ENCODE peak calls at places on chromosomes 7 and 10, in seven cellular contexts. M is lower lobe of right lung; P is AG04450; H is astrocyte; B is transverse colon; U is CD8-positive, alpha-beta T cell; O is naive thymus-derived CD4-positive, alpha-beta T cell. Y is an unnamed sample.

GRCh38 chr7:41256186-41256945 is 446.5 kb downstream of the INHBA start:
- DNase-seq in M (no peak), P (no peak), H (peak), B (no peak), U (no peak), O (no peak), Y (no peak)

GRCh38 chr10:7027237-7027912 is 383.5 kb downstream of the SFMBT2 start:
- DNase-seq in M (no peak), P (no peak), H (no peak), B (no peak), U (no peak), O (no peak), Y (no peak)

GRCh38 chr7:108094933-108095710 is 35.0 kb downstream of the LAMB4 start:
- DNase-seq in M (no peak), P (no peak), H (peak), B (peak), U (no peak), O (no peak), Y (no peak)

GRCh38 chr10:63539377-63539776 is 18.2 kb downstream of the REEP3 start:
- DNase-seq in M (no peak), P (no peak), H (no peak), B (no peak), U (no peak), O (no peak), Y (no peak)

GRCh38 chr7:66333443-66333842 is 128.3 kb downstream of the TPST1 start:
- DNase-seq in M (no peak), P (no peak), H (no peak), B (no peak), U (no peak), O (no peak), Y (no peak)

GRCh38 chr10:1368772-1369171 is 312.6 kb downstream of the WDR37 start:
- DNase-seq in M (no peak), P (no peak), H (no peak), B (peak), U (no peak), O (no peak), Y (no peak)

GRCh38 chr7:54354436-54354835 is 187.7 kb upstream of the VSTM2A start:
- DNase-seq in M (no peak), P (no peak), H (no peak), B (no peak), U (no peak), O (no peak), Y (no peak)

GRCh38 chr7:103106336-103107070 is 31.6 kb downstream of the ARMC10 start:
- DNase-seq in M (no peak), P (no peak), H (peak), B (no peak), U (no peak), O (no peak), Y (no peak)

GRCh38 chr10:91215384-91215783 is 5.1 kb upstream of the PCGF5 start:
- DNase-seq in M (no peak), P (no peak), H (no peak), B (no peak), U (no peak), O (no peak), Y (no peak)

GRCh38 chr10:71773221-71773971 is at the start of gene VSIR:
- DNase-seq in M (peak), P (peak), H (peak), B (peak), U (peak), O (peak), Y (peak)

GRCh38 chr7:137667633-137668387 is 179.0 kb downstream of the DGKI start:
- DNase-seq in M (no peak), P (peak), H (peak), B (no peak), U (no peak), O (no peak), Y (no peak)

GRCh38 chr7:15625456-15625855 is 61.0 kb downstream of the MEOX2 start:
- DNase-seq in M (no peak), P (no peak), H (no peak), B (no peak), U (no peak), O (no peak), Y (no peak)

GRCh38 chr10:3195706-3196105 is 23.1 kb upstream of the PITRM1 start:
- DNase-seq in M (no peak), P (no peak), H (no peak), B (no peak), U (no peak), O (no peak), Y (no peak)

GRCh38 chr10:72257051-72257892 is 16.5 kb upstream of the DDIT4 start:
- DNase-seq in M (no peak), P (no peak), H (no peak), B (peak), U (no peak), O (no peak), Y (no peak)

GRCh38 chr7:128266891-128267839 is 26.1 kb downstream of the LEP start:
- DNase-seq in M (no peak), P (no peak), H (peak), B (peak), U (no peak), O (no peak), Y (no peak)

GRCh38 chr10:70603439-70603778 is 868 bp upstream of the PRF1 start:
- DNase-seq in M (no peak), P (no peak), H (no peak), B (no peak), U (peak), O (no peak), Y (no peak)

GRCh38 chr10:102341038-102341688 is 54.3 kb upstream of the NFKB2 start:
- DNase-seq in M (no peak), P (no peak), H (no peak), B (no peak), U (no peak), O (no peak), Y (no peak)

GRCh38 chr10:61078542-61078941 is 134.6 kb upstream of the RHOBTB1 start:
- DNase-seq in M (no peak), P (no peak), H (no peak), B (no peak), U (no peak), O (no peak), Y (no peak)

DNA sequence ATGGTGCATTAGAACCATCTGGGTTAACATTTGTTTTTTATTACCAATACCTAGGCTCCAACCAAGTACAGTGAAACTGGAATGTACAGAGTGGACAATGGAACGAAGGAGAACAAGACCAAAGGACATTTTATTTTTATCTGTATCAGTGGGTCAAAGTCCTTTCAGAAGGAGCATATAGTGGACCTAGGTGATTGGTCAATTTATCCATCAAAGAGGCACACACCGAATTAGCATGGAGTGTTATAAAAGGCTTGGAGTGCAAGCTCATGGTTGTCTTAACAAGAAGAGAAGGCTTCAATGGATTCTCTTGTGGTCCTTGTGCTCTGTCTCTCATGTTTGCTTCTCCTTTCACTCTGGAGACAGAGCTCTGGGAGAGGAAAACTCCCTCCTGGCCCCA is at the start of gene CYP2C9:
- DNase-seq in M (no peak), P (no peak), H (no peak), B (no peak), U (no peak), O (no peak), Y (no peak)
- H3K27ac ChIP-seq in M (no peak), P (no peak), H (no peak), B (no peak), U (no peak), O (no peak), Y (no peak)

DNA sequence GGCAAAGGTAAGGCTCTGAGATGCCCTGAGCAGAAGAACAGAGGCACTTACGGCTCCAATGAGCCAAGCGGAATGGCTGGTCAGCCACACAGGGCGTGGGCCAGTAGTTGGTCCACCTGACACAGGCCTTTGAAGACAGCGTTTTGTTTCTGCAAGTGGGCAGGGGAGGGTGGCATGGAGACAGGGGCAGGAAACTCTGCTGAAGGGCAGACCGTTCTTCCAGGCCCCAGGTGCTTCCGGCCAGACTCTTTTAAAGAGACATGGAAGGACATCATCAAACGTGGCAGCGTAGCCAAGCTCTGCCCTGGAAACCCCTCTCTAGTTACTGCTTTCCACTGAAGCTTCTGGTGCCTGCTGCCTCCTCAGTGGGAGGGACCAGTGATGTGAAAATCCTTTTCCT is 77.5 kb upstream of the KMT2E start:
- DNase-seq in M (no peak), P (no peak), H (no peak), B (no peak), U (no peak), O (no peak), Y (no peak)
- H3K27ac ChIP-seq in M (no peak), P (peak), H (no peak), B (no peak), U (no peak), O (no peak), Y (no peak)

GRCh38 chr7:7641129-7641663 is 644 bp downstream of the UMAD1 start:
- DNase-seq in M (no peak), P (no peak), H (no peak), B (peak), U (no peak), O (no peak), Y (no peak)

GRCh38 chr7:7639847-7640220 is 718 bp upstream of the UMAD1 start:
- DNase-seq in M (no peak), P (no peak), H (peak), B (peak), U (peak), O (peak), Y (peak)

GRCh38 chr7:7642081-7642480 is 1.5 kb downstream of the UMAD1 start:
- DNase-seq in M (no peak), P (no peak), H (no peak), B (peak), U (no peak), O (no peak), Y (no peak)

GRCh38 chr7:7640221-7641128 is at the start of gene UMAD1:
- DNase-seq in M (peak), P (peak), H (peak), B (peak), U (peak), O (peak), Y (peak)

DNA sequence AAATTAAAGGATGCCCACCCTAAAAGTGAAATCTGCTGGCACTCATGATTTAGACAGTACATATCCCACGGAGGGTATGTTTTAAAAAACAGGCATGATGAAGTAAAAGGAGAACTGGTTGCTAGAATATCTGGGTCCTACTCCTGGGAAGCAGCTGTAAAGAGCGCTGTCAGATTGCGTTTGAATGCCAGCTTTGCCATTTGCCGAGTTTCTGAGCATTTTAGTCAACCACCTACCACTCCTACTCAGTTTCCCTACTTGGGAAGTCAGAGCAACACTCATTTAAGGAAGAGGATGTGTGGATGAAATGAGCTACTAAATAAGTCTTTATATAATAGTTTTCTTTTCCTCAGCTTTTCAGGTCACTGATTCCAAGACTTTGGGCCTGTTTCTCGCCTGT is 1.1 kb upstream of the UMAD1 start:
- DNase-seq in M (no peak), P (no peak), H (peak), B (no peak), U (no peak), O (no peak), Y (no peak)
- H3K27ac ChIP-seq in M (peak), P (no peak), H (peak), B (peak), U (peak), O (peak), Y (peak)

GRCh38 chr10:31939797-31940708 is 11.4 kb upstream of the ARHGAP12 start:
- DNase-seq in M (no peak), P (no peak), H (no peak), B (no peak), U (no peak), O (no peak), Y (no peak)
- H3K27ac ChIP-seq in M (peak), P (no peak), H (peak), B (no peak), U (no peak), O (no peak), Y (no peak)

GRCh38 chr10:11005626-11006427 is 11.8 kb upstream of the CELF2 start:
- DNase-seq in M (no peak), P (no peak), H (no peak), B (no peak), U (no peak), O (no peak), Y (no peak)
- H3K27ac ChIP-seq in M (peak), P (no peak), H (no peak), B (peak), U (no peak), O (no peak), Y (no peak)

GRCh38 chr7:106465704-106466468 is 181.1 kb upstream of the NAMPT start:
- DNase-seq in M (no peak), P (no peak), H (no peak), B (no peak), U (no peak), O (no peak), Y (no peak)

GRCh38 chr7:106464169-106464568 is 179.4 kb upstream of the NAMPT start:
- DNase-seq in M (no peak), P (no peak), H (no peak), B (no peak), U (no peak), O (no peak), Y (no peak)

GRCh38 chr7:106462914-106463482 is 178.2 kb upstream of the NAMPT start:
- DNase-seq in M (no peak), P (no peak), H (no peak), B (no peak), U (no peak), O (no peak), Y (no peak)

GRCh38 chr7:106464651-106465050 is 179.9 kb upstream of the NAMPT start:
- DNase-seq in M (no peak), P (no peak), H (no peak), B (no peak), U (no peak), O (no peak), Y (no peak)

DNA sequence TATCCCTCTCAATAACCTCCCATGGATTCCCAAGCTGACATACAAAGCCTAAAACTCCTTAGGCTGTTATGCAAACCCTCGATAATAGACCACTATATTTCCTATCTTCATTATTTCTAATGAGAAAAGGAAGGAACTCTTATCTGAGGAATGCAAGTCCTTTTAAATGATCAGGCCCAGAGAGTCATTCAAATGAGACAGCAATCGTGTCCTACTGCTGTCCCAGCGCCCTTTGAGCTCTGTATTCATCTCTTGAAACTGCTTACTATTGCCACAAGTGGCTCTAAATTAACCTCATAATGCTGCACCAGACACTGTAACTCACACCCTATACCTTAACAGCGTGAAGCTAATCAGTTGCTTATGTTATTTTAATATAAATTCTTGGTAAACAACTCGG is 182.1 kb upstream of the NAMPT start:
- DNase-seq in M (no peak), P (no peak), H (no peak), B (no peak), U (no peak), O (no peak), Y (no peak)
- H3K27ac ChIP-seq in M (no peak), P (no peak), H (no peak), B (no peak), U (no peak), O (no peak), Y (no peak)

GRCh38 chr10:127410030-127410429 is 139.1 kb upstream of the NPS start:
- DNase-seq in M (no peak), P (no peak), H (no peak), B (no peak), U (no peak), O (no peak), Y (no peak)

GRCh38 chr10:127411062-127411461 is 138.0 kb upstream of the NPS start:
- DNase-seq in M (no peak), P (no peak), H (no peak), B (no peak), U (no peak), O (no peak), Y (no peak)

GRCh38 chr10:127407551-127407950 is 141.6 kb upstream of the NPS start:
- DNase-seq in M (no peak), P (no peak), H (no peak), B (no peak), U (no peak), O (no peak), Y (no peak)

GRCh38 chr10:127408115-127408710 is 140.9 kb upstream of the NPS start:
- DNase-seq in M (no peak), P (no peak), H (no peak), B (no peak), U (no peak), O (no peak), Y (no peak)

GRCh38 chr10:127408733-127409132 is 140.4 kb upstream of the NPS start:
- DNase-seq in M (no peak), P (no peak), H (no peak), B (no peak), U (no peak), O (no peak), Y (no peak)
- H3K27ac ChIP-seq in M (no peak), P (no peak), H (no peak), B (no peak), U (no peak), O (no peak), Y (no peak)

DNA sequence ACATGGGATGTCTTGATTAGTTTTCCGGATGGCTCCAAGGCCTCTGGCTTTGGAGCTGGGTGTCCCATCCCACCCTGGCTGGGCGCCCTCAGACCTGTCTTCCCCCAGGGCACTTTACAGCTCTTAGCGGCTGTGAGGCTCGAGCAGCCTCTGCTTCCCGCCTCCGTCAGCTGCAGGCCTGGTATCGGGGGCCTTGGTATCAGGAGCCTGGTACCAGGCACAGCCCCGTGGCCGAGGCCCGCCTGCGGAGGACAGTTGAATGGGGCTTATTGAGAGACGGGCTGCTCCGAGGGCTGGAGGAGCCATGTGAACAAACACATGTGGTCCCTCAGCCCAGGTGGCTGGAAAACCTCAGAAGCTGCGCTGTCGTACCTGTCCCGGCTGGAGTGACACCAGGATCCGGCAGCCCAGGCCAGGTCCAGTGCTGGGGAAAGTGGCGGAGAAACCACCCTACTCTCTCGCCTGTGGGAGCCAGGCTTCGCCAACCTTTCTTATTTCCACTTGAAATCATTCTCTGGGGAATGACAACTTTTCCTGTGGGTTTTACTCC is 23.9 kb upstream of the AP5Z1 start:
- DNase-seq in M (no peak), P (no peak), H (no peak), B (no peak), U (no peak), O (no peak), Y (no peak)
- H3K27ac ChIP-seq in M (no peak), P (no peak), H (no peak), B (no peak), U (no peak), O (no peak), Y (no peak)